ENCODE peak calls at places on chromosomes 1 and 21, in ten cellular contexts. F, Q, N, U, C, R, L, O, G and X are unnamed samples.

GRCh38 chr1:27049607-27050006 is 37.0 kb upstream of the TENT5B start:
- DNase-seq in O (no peak), Q (no peak), C (no peak), L (no peak), N (no peak), U (no peak), G (no peak), F (no peak), R (no peak), X (no peak)

GRCh38 chr1:18452550-18452949 is 28.2 kb upstream of the KLHDC7A start:
- DNase-seq in F (peak; percentile 51), G (peak; percentile 91), R (no peak), U (no peak), C (no peak), Q (no peak), O (no peak), N (no peak), L (no peak), X (no peak)

GRCh38 chr1:108000620-108001105 is 35.7 kb upstream of the VAV3 start:
- DNase-seq in O (no peak), C (no peak), N (peak; percentile 64), F (no peak), R (no peak), G (no peak), L (peak; percentile 63), Q (peak; percentile 57), U (peak; percentile 87), X (no peak)

GRCh38 chr1:24112381-24113169 is 640 bp upstream of the MYOM3 start:
- DNase-seq in Q (peak; percentile 66), C (peak; percentile 27), N (peak; percentile 69), L (peak; percentile 85), F (peak; percentile 18), U (peak; percentile 63), O (peak; percentile 73), G (peak; percentile 70), R (no peak), X (no peak)

GRCh38 chr1:200558866-200559459 is 61.6 kb downstream of the KIF14 start:
- DNase-seq in C (no peak), N (no peak), R (no peak), G (no peak), F (peak; percentile 51), U (peak; percentile 84), Q (no peak), O (no peak), L (no peak), X (no peak)

GRCh38 chr21:46298083-46298412 is 11.9 kb downstream of the YBEY start:
- DNase-seq in O (no peak), U (peak; percentile 36), F (no peak), Q (no peak), R (no peak), N (no peak), C (no peak), L (no peak), G (no peak), X (no peak)

GRCh38 chr1:42742617-42743301 is 2.7 kb upstream of the CLDN19 start:
- DNase-seq in N (no peak), C (no peak), O (no peak), Q (no peak), G (no peak), U (no peak), R (no peak), L (no peak), F (no peak), X (no peak)

GRCh38 chr21:28069446-28069845 is 923.2 kb downstream of the LTN1 start:
- DNase-seq in L (no peak), O (no peak), U (no peak), N (no peak), Q (no peak), G (no peak), C (peak; percentile 7), R (no peak), F (no peak), X (no peak)

GRCh38 chr1:157005965-157006364 is 39.6 kb downstream of the ARHGEF11 start:
- DNase-seq in L (no peak), C (no peak), U (no peak), Q (no peak), N (no peak), O (no peak), G (no peak), R (no peak), F (no peak), X (no peak)

GRCh38 chr1:24683713-24684162 is 40.6 kb downstream of the SRRM1 start:
- DNase-seq in R (no peak), U (peak; percentile 88), O (no peak), Q (no peak), F (peak; percentile 95), L (no peak), G (no peak), N (no peak), C (no peak), X (no peak)

GRCh38 chr1:18110968-18111367 is 3.4 kb downstream of the IGSF21 start:
- DNase-seq in G (peak; percentile 67), Q (no peak), N (no peak), U (no peak), F (no peak), L (no peak), C (no peak), R (no peak), O (peak; percentile 16), X (no peak)

GRCh38 chr1:89121641-89122040 is 4.3 kb downstream of the GBP2 start:
- DNase-seq in C (no peak), N (no peak), F (no peak), R (no peak), O (no peak), U (no peak), G (no peak), Q (no peak), L (no peak), X (no peak)

DNA sequence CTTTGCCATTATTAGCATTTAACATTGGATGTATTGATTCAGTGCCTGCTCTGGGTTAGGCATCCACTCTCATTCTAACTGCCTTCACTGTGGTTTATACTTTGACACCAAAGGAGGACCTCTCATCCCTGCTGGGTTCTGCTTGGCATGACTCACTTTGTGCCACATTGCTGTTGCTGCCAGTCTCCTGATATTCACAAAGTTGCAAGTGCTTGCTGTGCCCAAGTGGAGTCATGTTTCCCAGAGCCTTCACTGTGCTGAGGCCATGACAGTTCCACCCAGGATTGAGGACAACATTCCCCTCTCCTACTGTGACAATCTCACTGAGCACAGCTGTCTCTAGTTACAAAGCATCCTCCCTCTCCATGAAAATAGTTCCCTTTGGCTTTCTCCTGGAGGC is 519.9 kb upstream of the USP24 start:
- DNase-seq in Q (no peak), U (no peak), L (no peak), C (no peak), O (no peak), R (no peak), N (no peak), G (no peak), F (no peak), X (no peak)
- TF ChIP-seq POLR2A in Q (no peak), U (no peak), L (no peak), C (no peak), O (no peak), R (no peak), N (no peak), G (no peak), F (no peak), X (no peak)

GRCh38 chr1:226938903-226939438 is 1.1 kb upstream of the COQ8A start:
- DNase-seq in L (no peak), F (no peak), O (no peak), Q (no peak), U (peak; percentile 55), G (no peak), C (no peak), N (no peak), R (no peak), X (no peak)

GRCh38 chr1:226940029-226940805 is at the start of gene COQ8A:
- DNase-seq in F (peak; percentile 98), C (peak; percentile 98), O (peak; percentile 99), N (peak; percentile 99), L (peak; percentile 100), Q (peak; percentile 99), R (peak; percentile 99), G (peak; percentile 100), U (peak; percentile 99), X (peak; percentile 100)

GRCh38 chr1:226939439-226940028 is 560 bp upstream of the COQ8A start:
- DNase-seq in N (peak; percentile 61), O (peak; percentile 67), Q (peak; percentile 64), G (peak; percentile 57), L (peak; percentile 84), R (no peak), U (no peak), F (no peak), C (no peak), X (no peak)

GRCh38 chr1:226937940-226938725 is 2.0 kb upstream of the COQ8A start:
- DNase-seq in Q (no peak), N (no peak), L (no peak), C (no peak), O (no peak), U (no peak), R (no peak), G (no peak), F (no peak), X (peak; percentile 34)

GRCh38 chr1:226934483-226935237 is 5.4 kb upstream of the COQ8A start:
- DNase-seq in C (no peak), L (no peak), F (no peak), G (no peak), N (no peak), R (no peak), Q (no peak), O (no peak), U (no peak), X (no peak)
- H3K4me3 ChIP-seq in C (no peak overlapping the region), L (no peak overlapping the region), F (no peak overlapping the region), G (no peak overlapping the region), N (no peak overlapping the region), R (no peak overlapping the region), Q (no peak overlapping the region), O (no peak overlapping the region), U (no peak overlapping the region), X (no peak overlapping the region)

DNA sequence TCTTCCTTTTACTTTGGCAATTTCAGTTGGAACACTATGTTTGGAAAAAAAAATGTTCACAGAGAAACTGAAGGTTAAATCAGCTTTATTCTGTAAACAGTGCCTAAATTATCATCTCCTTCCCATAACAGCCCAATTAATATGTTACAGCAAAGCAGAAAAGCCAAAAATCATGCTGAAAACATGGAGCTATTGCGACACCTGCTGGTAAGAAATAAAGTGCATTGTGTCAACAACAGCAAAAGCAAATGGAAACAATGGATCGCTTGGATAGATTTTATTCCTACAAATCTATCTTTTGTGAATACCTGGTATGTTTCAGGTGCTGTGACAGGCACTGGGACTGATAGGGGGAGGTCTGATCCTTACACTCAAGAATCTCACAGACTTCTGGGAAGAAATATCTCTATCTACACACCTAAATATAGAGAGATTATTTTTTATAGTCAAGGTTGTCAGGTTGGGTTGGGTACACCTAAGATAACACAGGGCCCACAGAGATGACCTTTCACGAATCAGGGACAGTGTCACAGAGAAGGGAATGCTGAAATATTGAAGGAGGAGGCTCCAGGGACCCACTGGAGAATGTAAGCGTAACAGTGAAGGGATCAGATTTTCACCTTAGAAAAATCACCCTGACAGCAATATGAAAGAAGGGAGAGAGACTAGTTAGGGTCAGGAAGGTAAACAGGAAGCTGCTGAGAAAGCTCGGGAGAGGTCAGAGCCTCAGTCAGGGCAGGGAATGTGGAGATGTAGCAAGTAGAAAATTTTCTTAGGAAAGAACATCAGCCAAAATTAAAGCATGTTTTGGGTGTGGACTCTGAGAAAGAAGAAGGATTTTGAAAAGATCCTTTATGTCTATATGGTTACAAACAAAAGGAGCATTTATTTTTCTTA is 16.5 kb upstream of the ERICH3 start:
- DNase-seq in R (no peak), Q (no peak), N (no peak), F (peak; percentile 32), G (peak; percentile 17), L (no peak), O (peak; percentile 15), U (peak; percentile 63), C (no peak), X (no peak)
- TF ChIP-seq POLR2AphosphoS5 in R (no peak), Q (no peak), N (no peak), F (no peak), G (no peak), L (no peak), O (no peak), U (no peak), C (no peak), X (no peak)

GRCh38 chr1:234603221-234604204 is 6.5 kb downstream of the IRF2BP2 start:
- DNase-seq in N (no peak), F (no peak), L (no peak), G (no peak), R (no peak), Q (no peak), O (no peak), C (no peak), U (peak; percentile 66), X (peak; percentile 4)
- TF ChIP-seq POLR2A in N (peak; percentile 46), F (no peak), L (no peak), G (no peak), R (no peak), Q (no peak), O (peak; percentile 23), C (no peak), U (no peak), X (no peak)